ENCODE peak calls at places on chromosomes 2 and 18, in nine cellular contexts. D is HepG2; X is effector memory CD4-positive, alpha-beta T cell; L is adrenal gland; J is HCT116; C is ovary; O is CD8-positive, alpha-beta T cell; M is CD8-positive, alpha-beta memory T cell; N is OCI-LY7. W is an unnamed sample. For H3K36me3, the result is how much of the 10 kb centered on the place peaks cover.

GRCh38 chr2:127049927-127050802 is 56.8 kb downstream of the BIN1 start:
- DNase-seq in N (peak), M (peak), J (no peak), C (peak), L (peak), D (peak), X (no peak), O (peak), W (peak)

GRCh38 chr2:104849618-104850097 is 4.3 kb upstream of the POU3F3 start:
- DNase-seq in O (peak), L (peak), J (peak), M (peak), D (peak), C (no peak), X (no peak), N (peak), W (peak)

GRCh38 chr2:191635333-191636234 is 42.4 kb upstream of the NABP1 start:
- DNase-seq in O (no peak), D (peak), C (no peak), X (no peak), J (peak), N (no peak), L (no peak), M (no peak), W (no peak)

GRCh38 chr18:64259871-64260270 is 111.0 kb upstream of the LINC00305 start:
- DNase-seq in X (no peak), C (no peak), L (no peak), O (no peak), M (no peak), J (no peak), N (no peak), D (no peak), W (no peak)

GRCh38 chr18:49476664-49477411 is 10.2 kb downstream of the C18orf32 start:
- DNase-seq in J (no peak), C (no peak), O (no peak), L (peak), N (no peak), X (no peak), M (no peak), D (no peak), W (no peak)

GRCh38 chr2:235504459-235505200 is 10.8 kb downstream of the AGAP1 start:
- DNase-seq in M (no peak), O (no peak), J (no peak), D (peak), X (no peak), C (no peak), L (no peak), N (no peak), W (peak)

GRCh38 chr2:187124514-187124913 is 275.5 kb upstream of the ZSWIM2 start:
- DNase-seq in C (no peak), D (no peak), N (no peak), L (no peak), M (no peak), J (no peak), O (no peak), X (no peak), W (no peak)

GRCh38 chr18:22166070-22166972 is 3.1 kb upstream of the GATA6 start:
- DNase-seq in X (no peak), N (no peak), M (no peak), D (no peak), J (no peak), O (no peak), L (peak), C (peak), W (peak)

GRCh38 chr2:70985283-70985688 is 6.9 kb downstream of the ANKRD53 start:
- DNase-seq in M (no peak), J (no peak), X (no peak), L (peak), D (no peak), O (no peak), N (no peak), C (no peak), W (no peak)

GRCh38 chr2:74317696-74318095 is 25.5 kb downstream of the SLC4A5 start:
- DNase-seq in D (no peak), L (no peak), C (no peak), M (no peak), O (no peak), N (no peak), J (no peak), X (no peak), W (no peak)

GRCh38 chr2:57981369-57981768 is 65.2 kb upstream of the VRK2 start:
- DNase-seq in O (no peak), C (no peak), N (no peak), L (no peak), X (no peak), M (no peak), D (no peak), J (no peak), W (no peak)

GRCh38 chr18:22434973-22435608 is 17.4 kb upstream of the CTAGE1 start:
- DNase-seq in D (no peak), L (no peak), C (no peak), M (no peak), J (no peak), N (no peak), X (no peak), O (no peak), W (no peak)

GRCh38 chr2:139439100-139439499 is 658.9 kb upstream of the NXPH2 start:
- DNase-seq in N (no peak), C (no peak), X (no peak), M (no peak), D (no peak), O (no peak), J (no peak), L (no peak), W (no peak)

GRCh38 chr2:182949572-182950189 is 83.2 kb upstream of the FRZB start:
- DNase-seq in O (no peak), C (no peak), M (no peak), D (no peak), L (peak), X (no peak), N (no peak), J (no peak), W (no peak)

GRCh38 chr18:40676676-40677075 is 1278.4 kb upstream of the PIK3C3 start:
- DNase-seq in L (no peak), C (no peak), N (no peak), X (no peak), D (no peak), M (no peak), J (no peak), O (no peak), W (no peak)

GRCh38 chr2:69995511-69995910 is 34.1 kb upstream of the ASPRV1 start:
- DNase-seq in L (no peak), J (no peak), D (no peak), C (peak), M (no peak), O (no peak), X (no peak), N (no peak), W (no peak)

GRCh38 chr2:155965415-155966070 is 367.0 kb downstream of the NR4A2 start:
- DNase-seq in X (no peak), J (no peak), C (no peak), N (no peak), D (no peak), M (no peak), L (no peak), O (no peak), W (no peak)

GRCh38 chr2:96103388-96103705 is 13.0 kb downstream of the ADRA2B start:
- DNase-seq in D (no peak), X (no peak), O (no peak), M (no peak), J (no peak), L (peak), C (peak), N (no peak), W (peak)

GRCh38 chr2:230586328-230586982 is 126.2 kb upstream of the CAB39 start:
- DNase-seq in X (no peak), J (no peak), L (no peak), N (no peak), O (no peak), M (no peak), C (no peak), D (no peak), W (no peak)

GRCh38 chr18:7415081-7415894 is 151.8 kb upstream of the PTPRM start:
- DNase-seq in X (no peak), C (no peak), L (peak), D (no peak), N (no peak), J (no peak), O (no peak), M (no peak), W (no peak)

GRCh38 chr2:46072146-46072820 is 224.9 kb upstream of the EPAS1 start:
- DNase-seq in D (no peak), L (no peak), X (no peak), O (no peak), C (no peak), N (no peak), M (no peak), J (no peak), W (no peak)

GRCh38 chr2:60549250-60550150 is 4.0 kb downstream of the BCL11A start:
- DNase-seq in L (peak), D (no peak), X (no peak), O (no peak), M (no peak), J (no peak), C (peak), N (peak), W (peak)

GRCh38 chr2:152477347-152478092 is 142.5 kb downstream of the FMNL2 start:
- DNase-seq in M (no peak), X (no peak), O (no peak), D (no peak), L (no peak), J (no peak), N (no peak), C (no peak), W (no peak)

GRCh38 chr2:84805250-84805917 is 75.5 kb downstream of the TRABD2A start:
- DNase-seq in L (no peak), X (no peak), N (no peak), M (no peak), C (no peak), O (no peak), D (no peak), J (no peak), W (no peak)

GRCh38 chr2:43051316-43051715 is 175.1 kb downstream of the ZFP36L2 start:
- DNase-seq in L (peak), M (no peak), J (peak), D (no peak), X (no peak), C (peak), N (no peak), O (peak), W (no peak)

GRCh38 chr18:44826418-44827259 is 146.0 kb downstream of the SETBP1 start:
- DNase-seq in C (peak), N (no peak), L (peak), J (no peak), X (no peak), D (no peak), O (no peak), M (no peak), W (no peak)

GRCh38 chr2:1757567-1757966 is 13.3 kb upstream of the PXDN start:
- DNase-seq in D (no peak), C (no peak), X (no peak), L (no peak), O (no peak), N (no peak), M (no peak), J (no peak), W (peak)

GRCh38 chr2:174663572-174663971 is 66.0 kb upstream of the WIPF1 start:
- DNase-seq in D (no peak), X (no peak), C (no peak), O (no peak), N (no peak), J (no peak), L (no peak), M (no peak), W (no peak)

GRCh38 chr18:11747286-11747685 is 58.2 kb downstream of the GNAL start:
- DNase-seq in J (no peak), X (no peak), D (no peak), O (no peak), L (no peak), M (no peak), N (no peak), C (no peak), W (peak)

GRCh38 chr18:63339920-63340484 is 20.4 kb upstream of the BCL2 start:
- DNase-seq in C (no peak), M (no peak), X (no peak), N (peak), O (peak), J (peak), L (no peak), D (peak), W (peak)

GRCh38 chr2:61162721-61163120 is 733 bp downstream of the C2orf74 start:
- DNase-seq in O (no peak), J (no peak), L (no peak), N (no peak), M (no peak), X (no peak), D (no peak), C (no peak), W (no peak)

GRCh38 chr2:168192839-168193616 is 54.4 kb downstream of the STK39 start:
- DNase-seq in O (peak), J (no peak), N (peak), L (no peak), D (no peak), M (peak), C (no peak), X (peak), W (no peak)

GRCh38 chr2:222835142-222835822 is 25.6 kb upstream of the ACSL3 start:
- DNase-seq in L (no peak), M (no peak), D (no peak), X (no peak), C (no peak), N (no peak), O (no peak), J (no peak), W (no peak)

GRCh38 chr2:218229851-218230250 is 12.9 kb downstream of the ARPC2 start:
- DNase-seq in N (no peak), X (no peak), J (no peak), D (no peak), C (no peak), M (no peak), L (no peak), O (no peak), W (no peak)
- H3K36me3 ChIP-seq in N (half or more), X (under half), J (half or more), D (half or more), C (under half), M (half or more), L (under half), O (under half), W (under half)

GRCh38 chr2:9480157-9480556 is 5.8 kb downstream of the IAH1 start:
- DNase-seq in M (no peak), C (no peak), L (no peak), O (no peak), N (peak), D (peak), X (no peak), J (no peak), W (no peak)
- H3K4me3 ChIP-seq in M (no peak), C (no peak), L (no peak), O (no peak), N (peak), D (no peak), X (no peak), J (no peak), W (no peak)

GRCh38 chr2:14126846-14127245 is 505.7 kb upstream of the LRATD1 start:
- DNase-seq in X (no peak), J (no peak), D (no peak), M (no peak), O (no peak), N (no peak), L (no peak), C (no peak), W (no peak)

GRCh38 chr2:14123436-14124103 is 508.9 kb upstream of the LRATD1 start:
- DNase-seq in X (no peak), L (no peak), D (no peak), O (no peak), J (no peak), M (no peak), N (no peak), C (no peak), W (no peak)

DNA sequence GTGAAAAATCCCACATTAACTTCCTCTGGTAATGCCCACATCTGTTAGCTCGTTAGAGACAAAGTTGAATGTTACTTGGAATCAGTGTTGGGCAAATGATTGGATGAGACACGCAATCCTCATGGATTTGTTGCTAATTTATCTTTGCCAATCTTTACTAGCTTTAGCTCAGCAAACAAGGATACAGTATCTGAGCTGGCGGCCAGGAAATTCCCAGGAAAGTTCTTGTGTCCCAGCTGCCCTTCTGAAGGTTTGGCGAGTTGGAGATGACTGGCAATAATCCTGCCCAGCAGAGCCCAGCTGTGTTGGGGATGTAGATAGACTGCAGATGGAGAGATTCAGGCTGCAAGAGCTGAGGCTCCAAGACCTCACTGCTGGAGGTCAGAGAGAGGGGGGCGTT is 507.0 kb upstream of the LRATD1 start:
- DNase-seq in J (no peak), L (no peak), O (no peak), X (no peak), C (no peak), D (no peak), M (no peak), N (no peak), W (no peak)
- H3K36me3 ChIP-seq in J (under half), L (under half), O (under half), X (under half), C (under half), D (under half), M (under half), N (under half), W (under half)

DNA sequence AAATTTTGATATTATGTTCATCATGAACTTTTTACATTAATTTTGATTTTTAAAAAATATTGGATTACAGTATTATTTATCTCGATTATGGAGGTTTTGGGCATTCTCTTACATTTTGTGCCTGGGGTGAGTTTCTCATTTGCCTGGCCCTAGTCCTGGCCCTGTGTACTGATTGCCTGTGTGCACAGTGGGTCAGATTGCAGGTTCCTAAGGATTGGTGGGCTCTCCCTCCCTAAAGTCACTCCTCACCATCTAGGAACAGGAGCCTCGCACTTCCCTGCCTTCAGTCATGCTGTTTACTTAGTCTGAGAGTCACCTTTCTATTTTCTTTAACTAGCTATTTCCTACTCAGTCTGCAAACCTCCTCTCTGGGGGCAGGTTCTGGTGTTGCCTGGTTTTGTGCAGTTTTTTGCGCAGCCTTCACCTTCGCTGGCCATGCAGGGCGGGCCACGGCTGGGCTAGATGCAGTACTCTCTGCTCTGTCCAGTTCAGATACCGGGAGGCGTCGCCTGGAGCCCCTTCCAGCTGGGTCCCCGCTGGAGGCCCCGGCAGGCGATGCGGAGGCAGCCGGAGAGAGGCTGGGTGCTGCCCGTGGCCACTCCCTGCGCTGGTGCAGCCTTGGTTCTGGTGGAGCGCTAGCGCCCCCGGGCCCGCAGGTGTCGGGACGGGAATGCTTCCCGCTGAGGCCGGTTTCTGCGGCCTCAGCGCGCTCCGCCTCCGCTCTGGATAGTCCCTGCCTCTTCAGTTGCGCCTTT is 23.3 kb upstream of the MC5R start:
- DNase-seq in X (no peak), M (no peak), L (peak), O (peak), C (peak), D (peak), J (peak), N (no peak), W (peak)
- H3K4me3 ChIP-seq in X (no peak), M (no peak), L (no peak), O (no peak), C (peak), D (peak), J (peak), N (no peak), W (peak)

GRCh38 chr2:11784310-11784709 is 37.9 kb downstream of the LPIN1 start:
- DNase-seq in O (no peak), X (no peak), C (no peak), M (no peak), L (no peak), J (no peak), D (no peak), N (no peak), W (no peak)
- H3K36me3 ChIP-seq in O (half or more), X (half or more), C (under half), M (half or more), L (under half), J (under half), D (half or more), N (half or more), W (under half)

DNA sequence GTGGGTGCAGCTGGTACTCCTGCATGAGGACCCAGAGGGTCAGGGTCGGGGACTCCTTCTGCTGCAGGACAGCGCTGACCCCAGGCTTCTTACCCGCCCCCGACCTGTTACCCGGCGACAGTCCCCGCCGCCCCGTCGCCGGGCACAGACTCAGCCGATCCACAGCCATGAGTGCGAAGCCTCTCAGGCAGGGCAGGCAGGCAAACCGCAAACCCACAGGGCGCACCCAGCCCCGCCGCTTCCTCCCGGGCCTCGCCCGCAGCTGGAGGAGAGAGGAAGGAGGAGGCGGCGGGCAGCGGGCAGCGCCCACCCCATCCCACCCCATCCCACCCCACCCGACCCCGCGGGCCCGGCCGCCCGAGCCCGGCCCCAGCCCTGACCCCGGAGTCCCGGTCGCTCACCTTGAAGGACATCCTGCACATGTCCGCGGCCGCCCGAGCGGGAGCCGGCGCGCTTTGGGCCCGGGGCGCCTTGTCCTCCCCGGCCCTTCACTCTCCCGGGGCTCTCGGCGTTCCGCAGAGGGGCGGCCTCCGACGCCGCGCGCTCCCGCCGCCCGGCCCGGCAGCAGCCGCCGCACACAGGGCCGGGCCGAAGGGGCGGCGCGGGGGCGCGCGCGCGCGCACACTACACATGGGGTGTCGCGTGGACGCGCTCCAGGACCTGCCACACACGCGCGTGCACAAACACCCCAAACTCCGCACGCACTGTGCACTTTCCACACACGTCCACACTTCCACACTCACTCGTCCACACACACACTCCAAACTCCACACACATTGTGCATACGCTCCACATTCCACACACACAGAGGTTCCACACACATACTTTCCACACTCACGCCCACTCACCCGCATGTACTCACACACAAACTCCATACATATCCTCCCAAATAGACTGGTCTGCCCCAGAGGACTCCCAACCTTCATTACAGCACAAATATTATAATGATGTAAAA is at the start of gene ANKRD29:
- DNase-seq in C (peak), O (peak), L (peak), N (no peak), D (no peak), J (no peak), M (peak), X (peak), W (peak)
- H3K4me3 ChIP-seq in C (peak), O (peak), L (no peak), N (no peak), D (peak), J (peak), M (peak), X (peak), W (peak)

DNA sequence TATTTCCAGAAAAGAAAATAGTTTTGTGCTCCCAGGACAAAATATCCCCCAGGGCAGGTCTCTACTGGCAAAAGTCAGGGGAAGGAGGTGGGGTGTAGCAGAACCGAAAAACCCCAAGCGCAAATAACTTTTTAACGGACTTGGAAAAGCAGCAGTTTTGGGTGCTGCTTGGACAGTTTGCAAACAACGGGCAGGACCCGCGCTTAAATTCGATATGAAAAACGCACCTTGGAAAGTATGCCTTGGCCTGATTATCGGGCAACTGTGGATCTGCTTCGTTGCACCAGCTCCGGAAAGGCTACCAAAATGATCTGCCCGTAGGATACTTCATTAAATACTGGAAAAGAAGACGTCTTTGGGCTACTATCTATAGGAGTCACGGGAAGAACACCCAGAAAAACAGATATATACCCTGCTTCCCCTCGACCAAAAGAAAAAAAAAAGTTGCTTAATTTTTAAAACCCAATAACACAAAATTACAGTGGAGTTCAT is 2.9 kb upstream of the KCTD1 start:
- DNase-seq in L (no peak), C (no peak), M (no peak), N (no peak), O (no peak), D (no peak), J (no peak), X (no peak), W (no peak)
- H3K36me3 ChIP-seq in L (under half), C (under half), M (under half), N (under half), O (under half), D (under half), J (under half), X (under half), W (under half)